ENCODE peak calls at places on chromosomes 13 and 19, in four cellular contexts. M is uterus, T is GM23248, N is SJSA1. P is an unnamed sample. For H3K4me1, the result is how much of the 10 kb centered on the place peaks cover.

GRCh38 chr13:51221674-51222509 is at the start of gene FAM124A:
- DNase-seq in M (peak), T (peak), N (no peak), P (peak)

GRCh38 chr19:11152318-11153062 is 3.1 kb downstream of the SPC24 start:
- DNase-seq in M (peak), T (peak), N (no peak), P (no peak)

GRCh38 chr19:38015771-38016170 is 108.8 kb downstream of the SIPA1L3 start:
- DNase-seq in M (no peak), T (no peak), N (no peak), P (no peak)

GRCh38 chr13:23586336-23586735 is 16.1 kb downstream of the TNFRSF19 start:
- DNase-seq in M (no peak), T (no peak), N (no peak), P (no peak)

GRCh38 chr13:60431108-60431700 is 34.2 kb downstream of the TDRD3 start:
- DNase-seq in M (no peak), T (peak), N (no peak), P (no peak)

GRCh38 chr19:50830266-50831025 is 2.9 kb downstream of the KLK15 start:
- DNase-seq in M (no peak), T (no peak), N (no peak), P (no peak)

GRCh38 chr13:112510002-112510780 is 77.8 kb downstream of the TUBGCP3 start:
- DNase-seq in M (no peak), T (peak), N (peak), P (peak)

GRCh38 chr19:50851620-50852019 is 3.1 kb upstream of the KLK3 start:
- DNase-seq in M (no peak), T (no peak), N (no peak), P (no peak)

GRCh38 chr19:44050740-44051653 is 839 bp upstream of the ZNF223 start:
- DNase-seq in M (no peak), T (peak), N (no peak), P (no peak)

GRCh38 chr19:41193420-41194156 is 569 bp downstream of the CYP2S1 start:
- DNase-seq in M (no peak), T (no peak), N (no peak), P (peak)

GRCh38 chr19:50352242-50352641 is 13.2 kb downstream of the NAPSA start:
- DNase-seq in M (no peak), T (no peak), N (no peak), P (no peak)

GRCh38 chr19:17681505-17682125 is 6.5 kb downstream of the UNC13A start:
- DNase-seq in M (no peak), T (peak), N (no peak), P (peak)

GRCh38 chr19:342801-343421 is 1.7 kb downstream of the MIER2 start:
- DNase-seq in M (peak), T (peak), N (peak), P (no peak)

GRCh38 chr19:18422530-18423191 is 3.5 kb downstream of the SSBP4 start:
- DNase-seq in M (peak), T (no peak), N (no peak), P (no peak)

GRCh38 chr13:98399756-98400155 is 177.2 kb downstream of the STK24 start:
- DNase-seq in M (no peak), T (peak), N (no peak), P (no peak)

GRCh38 chr13:109204252-109204651 is 574.8 kb downstream of the MYO16 start:
- DNase-seq in M (no peak), T (no peak), N (no peak), P (no peak)

GRCh38 chr19:10461047-10461949 is 41.0 kb downstream of the PDE4A start:
- DNase-seq in M (peak), T (peak), N (peak), P (peak)

GRCh38 chr13:59691501-59692066 is 472.1 kb downstream of the DIAPH3 start:
- DNase-seq in M (no peak), T (peak), N (no peak), P (no peak)

GRCh38 chr19:32287811-32288227 is 57.6 kb upstream of the ZNF507 start:
- DNase-seq in M (peak), T (peak), N (peak), P (peak)

GRCh38 chr13:94033830-94034642 is 445.4 kb downstream of the DCT start:
- DNase-seq in M (no peak), T (no peak), N (no peak), P (no peak)

GRCh38 chr19:31264379-31264778 is 84.9 kb downstream of the TSHZ3 start:
- DNase-seq in M (peak), T (no peak), N (no peak), P (no peak)

GRCh38 chr19:47848871-47849473 is 10.1 kb upstream of the TPRX2 start:
- DNase-seq in M (no peak), T (peak), N (no peak), P (peak)

GRCh38 chr13:32791545-32792172 is 205.4 kb downstream of the PDS5B start:
- DNase-seq in M (no peak), T (peak), N (no peak), P (no peak)

GRCh38 chr13:45623516-45624090 is 8.1 kb upstream of the ERICH6B start:
- DNase-seq in M (no peak), T (peak), N (no peak), P (no peak)

GRCh38 chr19:46913198-46913851 is 52.5 kb downstream of the ARHGAP35 start:
- DNase-seq in M (no peak), T (peak), N (no peak), P (peak)

GRCh38 chr13:47945738-47946137 is 55.3 kb downstream of the SUCLA2 start:
- DNase-seq in M (no peak), T (peak), N (no peak), P (no peak)

DNA sequence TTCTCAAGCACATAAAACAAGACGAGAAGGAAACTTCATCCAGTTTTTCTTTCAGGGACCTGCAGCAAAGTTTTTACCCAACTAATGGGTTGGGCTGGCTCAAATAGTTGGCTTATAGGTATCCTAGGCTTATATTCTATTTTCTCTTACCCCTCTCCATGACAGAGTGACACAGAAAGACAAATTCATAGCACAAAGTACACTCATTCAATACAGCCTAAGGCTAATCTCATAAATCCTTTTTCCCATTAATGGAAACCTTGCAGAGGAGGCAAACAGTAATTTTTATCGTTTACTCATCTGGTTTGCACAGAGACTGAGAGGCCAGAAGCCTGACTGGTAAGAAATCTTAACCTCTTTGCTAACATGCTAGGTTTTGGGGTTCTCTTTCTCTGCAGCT is 1589.9 kb downstream of the SLITRK1 start:
- DNase-seq in M (no peak), T (no peak), N (no peak), P (no peak)
- H3K4me1 ChIP-seq in M (under half), T (under half), N (under half), P (under half)

DNA sequence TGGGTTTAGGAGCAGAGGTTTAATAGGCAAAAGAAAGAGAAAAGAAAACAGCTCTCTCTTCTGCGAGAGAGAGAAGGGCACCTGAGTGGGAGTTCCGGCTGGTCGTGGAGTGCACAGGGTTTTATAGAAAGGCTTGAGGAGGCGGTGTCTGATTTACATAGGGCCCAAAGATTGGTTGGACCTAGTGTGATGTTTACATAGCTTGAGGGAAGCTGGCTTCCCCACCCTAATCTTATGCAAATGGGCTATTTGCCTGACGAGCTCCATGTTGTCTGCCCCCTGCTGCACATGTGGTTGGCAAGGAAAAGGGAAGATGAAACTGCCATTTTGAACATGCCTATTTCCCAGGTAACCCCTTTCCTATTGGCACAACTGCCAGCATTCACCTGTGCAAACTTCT is 21.5 kb upstream of the MEDAG start:
- DNase-seq in M (no peak), T (no peak), N (no peak), P (no peak)
- H3K27ac ChIP-seq in M (no peak), T (no peak), N (no peak), P (no peak)

GRCh38 chr13:20702945-20703784 is at the start of gene IL17D:
- DNase-seq in M (no peak), T (peak), N (no peak), P (peak)

GRCh38 chr13:20706661-20707060 is 3.2 kb downstream of the IL17D start:
- DNase-seq in M (no peak), T (no peak), N (peak), P (no peak)

GRCh38 chr13:20704459-20705069 is 1.1 kb downstream of the IL17D start:
- DNase-seq in M (no peak), T (no peak), N (no peak), P (peak)

GRCh38 chr13:20702530-20702929 is 969 bp upstream of the IL17D start:
- DNase-seq in M (no peak), T (peak), N (no peak), P (no peak)

GRCh38 chr13:20703785-20704458 is 423 bp downstream of the IL17D start:
- DNase-seq in M (peak), T (peak), N (peak), P (peak)
- H3K4me3 ChIP-seq in M (peak), T (peak), N (peak), P (no peak)

GRCh38 chr19:39129116-39129515 is 3.5 kb downstream of the PAK4 start:
- DNase-seq in M (no peak), T (no peak), N (no peak), P (peak)
- H3K4me1 ChIP-seq in M (under half), T (under half), N (under half), P (under half)

DNA sequence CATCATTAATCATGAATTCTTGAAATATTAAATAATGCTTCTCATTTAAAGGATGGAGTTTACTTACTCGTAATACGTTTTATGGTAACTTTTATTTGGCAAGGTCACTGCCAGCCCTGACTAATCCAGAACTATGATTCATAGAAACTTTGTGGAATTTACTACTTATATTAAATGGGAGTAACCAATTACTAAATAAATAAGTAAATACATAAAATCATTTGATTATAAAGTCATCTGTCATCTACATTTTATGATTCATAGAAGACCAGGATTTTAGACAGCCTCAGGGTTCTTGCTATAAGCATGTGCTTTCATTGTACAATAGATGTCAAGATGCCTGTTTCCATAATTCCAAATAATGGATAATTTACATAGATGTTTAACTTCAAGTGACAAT is 611.1 kb downstream of the TBC1D4 start:
- DNase-seq in M (no peak), T (peak), N (no peak), P (no peak)
- H3K27ac ChIP-seq in M (no peak), T (no peak), N (no peak), P (no peak)

GRCh38 chr13:99656092-99656745 is 154.9 kb downstream of the TM9SF2 start:
- DNase-seq in M (peak), T (peak), N (peak), P (peak)
- H3K4me3 ChIP-seq in M (no peak), T (peak), N (no peak), P (peak)

GRCh38 chr13:114151031-114151430 is 18.6 kb upstream of the RASA3 start:
- DNase-seq in M (no peak), T (no peak), N (no peak), P (no peak)

GRCh38 chr13:114149774-114150740 is 17.6 kb upstream of the RASA3 start:
- DNase-seq in M (no peak), T (no peak), N (no peak), P (no peak)

GRCh38 chr13:114152285-114152645 is 19.8 kb upstream of the RASA3 start:
- DNase-seq in M (no peak), T (no peak), N (no peak), P (no peak)

GRCh38 chr13:114152831-114153371 is 20.5 kb upstream of the RASA3 start:
- DNase-seq in M (no peak), T (peak), N (no peak), P (peak)

GRCh38 chr13:114151565-114152284 is 19.3 kb upstream of the RASA3 start:
- DNase-seq in M (no peak), T (peak), N (no peak), P (peak)
- H3K4me1 ChIP-seq in M (under half), T (under half), N (under half), P (under half)

DNA sequence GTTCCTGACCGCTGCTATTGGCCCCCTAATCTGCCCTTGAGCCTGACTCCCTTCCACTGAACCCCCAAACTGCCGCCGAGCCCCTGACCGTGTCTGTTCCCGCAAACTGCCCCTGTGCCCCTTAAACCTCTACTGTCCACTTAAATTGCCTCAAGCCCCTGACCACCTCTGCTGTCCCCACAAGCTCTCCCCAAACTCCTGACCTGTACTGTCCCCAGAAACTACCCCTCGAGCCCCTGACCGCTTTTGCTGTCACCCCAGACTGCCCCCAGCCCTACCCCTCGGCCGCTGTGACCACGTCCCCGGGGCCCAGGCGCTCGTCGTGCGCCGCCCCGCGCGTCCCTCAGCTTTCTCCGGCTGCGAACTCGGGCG is 382 bp downstream of the ZNF77 start:
- DNase-seq in M (no peak), T (no peak), N (no peak), P (no peak)
- H3K27ac ChIP-seq in M (peak), T (peak), N (peak), P (no peak)

DNA sequence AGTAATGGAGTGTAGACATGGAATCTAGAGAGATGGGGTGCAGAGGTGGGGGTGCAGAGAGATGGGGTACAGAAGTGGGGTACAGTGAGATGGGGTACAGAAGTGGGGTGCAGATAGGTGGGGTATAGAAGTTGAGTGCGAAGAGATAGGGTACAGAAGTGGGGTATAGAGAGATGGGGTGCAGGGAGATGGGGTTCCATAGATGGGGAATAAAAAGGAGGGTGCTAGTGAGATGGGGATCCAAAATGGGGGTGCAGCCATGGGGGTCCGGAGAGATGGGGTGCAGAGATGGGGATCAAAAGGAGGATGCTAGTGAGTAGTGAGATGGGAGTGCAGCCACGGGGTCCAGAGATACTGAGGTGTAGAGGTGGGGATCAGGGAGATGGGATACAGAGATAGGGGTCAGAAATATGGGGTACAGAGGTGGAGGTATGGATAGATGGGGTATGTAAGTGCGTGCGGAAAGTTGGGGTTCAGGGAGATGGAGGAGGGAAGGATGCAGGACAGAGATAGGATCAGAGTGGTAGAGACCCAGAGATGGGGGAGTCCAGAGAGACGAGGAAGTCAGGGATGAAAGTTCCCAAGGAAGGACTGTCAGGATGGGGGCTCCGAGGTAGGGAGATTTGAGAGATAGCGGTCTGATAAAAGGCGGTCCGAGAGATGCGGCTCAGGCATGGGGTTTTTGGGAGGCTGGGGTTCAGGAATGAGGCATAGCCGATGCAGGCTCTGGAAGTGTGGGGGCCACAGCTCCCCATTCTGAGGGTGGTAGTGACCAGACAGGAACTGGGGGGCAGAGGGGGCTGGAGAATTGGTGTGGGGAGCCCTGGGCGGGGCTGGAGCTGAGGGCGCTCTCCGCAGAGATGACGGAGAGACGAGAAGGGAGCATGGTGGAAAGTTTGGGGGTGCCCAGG is 3.4 kb downstream of the PALM3 start:
- DNase-seq in M (no peak), T (no peak), N (no peak), P (no peak)
- H3K4me3 ChIP-seq in M (no peak), T (peak), N (no peak), P (peak)

P was measured in endodermal cell.